ENCODE peak calls at places on chromosomes 4 and X, in five cellular contexts. G is posterior vena cava; U is NCI-H345; B is activated CD4-positive, alpha-beta T cell treated with anti-CD3 and anti-CD28 coated beads, Interleukin-2, amount 50 U/mL, for 1 hour; J is RKO. N is an unnamed sample.
A peak's percentile ranks its signal among the peaks of the same experiment; 100 is the strongest.

GRCh38 chrX:40008841-40009461 is 88.8 kb downstream of the BCOR start:
- DNase-seq in G (peak; percentile 84), U (no peak), J (no peak), B (peak; percentile 9), N (peak; percentile 84)

GRCh38 chrX:50635162-50635561 is 164.5 kb upstream of the DGKK start:
- DNase-seq in B (no peak), J (no peak), G (no peak), U (no peak), N (peak; percentile 64)

GRCh38 chrX:133434197-133434820 is 19.0 kb upstream of the GPC4 start:
- DNase-seq in U (no peak), J (no peak), G (no peak), B (no peak), N (no peak)

GRCh38 chrX:133258481-133258880 is 40.3 kb upstream of the TFDP3 start:
- DNase-seq in G (no peak), U (no peak), B (no peak), J (peak; percentile 3), N (no peak)

GRCh38 chr4:92654084-92654483 is 350.3 kb downstream of the GRID2 start:
- DNase-seq in G (no peak), J (no peak), U (no peak), B (no peak), N (no peak)

GRCh38 chr4:131304686-131305085 is 1844.4 kb upstream of the PCDH10 start:
- DNase-seq in G (no peak), U (no peak), J (peak; percentile 9), B (no peak), N (no peak)

GRCh38 chr4:165378763-165379631 is at the start of gene CPE:
- DNase-seq in U (peak; percentile 67), B (peak; percentile 51), J (no peak), G (peak; percentile 95), N (peak; percentile 91)

GRCh38 chrX:13283968-13284914 is 35.6 kb downstream of the ATXN3L start:
- DNase-seq in U (no peak), G (no peak), B (no peak), J (no peak), N (no peak)

GRCh38 chr4:98474408-98474844 is 184.0 kb downstream of the TSPAN5 start:
- DNase-seq in U (no peak), J (no peak), G (no peak), B (no peak), N (no peak)

GRCh38 chrX:40012800-40013682 is 84.7 kb downstream of the BCOR start:
- DNase-seq in B (peak; percentile 22), U (peak; percentile 68), J (peak; percentile 78), G (peak; percentile 92), N (peak; percentile 91)

GRCh38 chrX:41233988-41234387 is 100.0 kb upstream of the DDX3X start:
- DNase-seq in G (no peak), U (no peak), B (no peak), J (no peak), N (no peak)

GRCh38 chr4:176289561-176289960 is 20.5 kb upstream of the ASB5 start:
- DNase-seq in G (no peak), B (no peak), U (no peak), J (no peak), N (no peak)

GRCh38 chr4:80407246-80407645 is 71.7 kb downstream of the CFAP299 start:
- DNase-seq in G (peak; percentile 83), U (no peak), B (no peak), J (no peak), N (no peak)

GRCh38 chr4:18404642-18405041 is 383.1 kb upstream of the LCORL start:
- DNase-seq in J (no peak), B (no peak), G (no peak), U (no peak), N (no peak)

GRCh38 chr4:39446483-39446841 is 12.3 kb downstream of the RPL9 start:
- DNase-seq in J (no peak), B (no peak), G (peak; percentile 75), U (no peak), N (no peak)

GRCh38 chr4:83340692-83341343 is 6.2 kb upstream of the HPSE start:
- DNase-seq in J (no peak), G (no peak), U (no peak), B (peak; percentile 11), N (no peak)

GRCh38 chr4:22093126-22093525 is 144.6 kb upstream of the KCNIP4 start:
- DNase-seq in U (no peak), J (no peak), B (no peak), G (no peak), N (no peak)

GRCh38 chrX:149962859-149963757 is 24.8 kb upstream of the EOLA2 start:
- DNase-seq in B (peak; percentile 6), J (peak; percentile 72), U (peak; percentile 37), G (no peak), N (no peak)

GRCh38 chrX:110180176-110180927 is 137.5 kb downstream of the AMMECR1 start:
- DNase-seq in U (no peak), B (no peak), J (no peak), G (no peak), N (no peak)

GRCh38 chr4:13849778-13850177 is 222.3 kb upstream of the BOD1L1 start:
- DNase-seq in U (no peak), J (no peak), G (no peak), B (no peak), N (no peak)

GRCh38 chrX:137313627-137314026 is 252.3 kb upstream of the ZIC3 start:
- DNase-seq in B (no peak), J (no peak), U (no peak), G (no peak), N (no peak)

GRCh38 chr4:56927196-56927595 is 19.5 kb downstream of the REST start:
- DNase-seq in U (no peak), G (no peak), J (no peak), B (no peak), N (no peak)

GRCh38 chr4:30837131-30837539 is 117.0 kb downstream of the PCDH7 start:
- DNase-seq in G (no peak), B (no peak), U (no peak), J (no peak), N (no peak)

GRCh38 chr4:159227984-159228383 is 125.1 kb downstream of the RAPGEF2 start:
- DNase-seq in G (peak; percentile 88), U (peak; percentile 28), J (no peak), B (no peak), N (peak; percentile 86)

GRCh38 chr4:154433543-154433942 is 58.1 kb downstream of the DCHS2 start:
- DNase-seq in B (no peak), U (no peak), J (no peak), G (no peak), N (no peak)

GRCh38 chr4:24003926-24004325 is 114.1 kb upstream of the PPARGC1A start:
- DNase-seq in B (no peak), U (no peak), G (no peak), J (no peak), N (no peak)

GRCh38 chr4:20159516-20159915 is 92.2 kb upstream of the SLIT2 start:
- DNase-seq in B (no peak), J (no peak), U (no peak), G (no peak), N (no peak)

GRCh38 chrX:9272166-9272565 is 192.7 kb upstream of the TBL1X start:
- DNase-seq in J (no peak), G (no peak), U (no peak), B (no peak), N (no peak)

N was measured in kidney.